ENCODE peak calls at places on chromosomes 1 and 21, in ten cellular contexts. S, O, I, E, P, B, F, N, R and U are unnamed samples.

GRCh38 chr1:235996048-235996785 is 68.7 kb downstream of the NID1 start:
- DNase-seq in S (peak), O (no peak), I (no peak), E (no peak), P (no peak), B (no peak), F (no peak), N (no peak), R (no peak), U (no peak)

GRCh38 chr1:24186993-24187790 is at the start of gene IFNLR1:
- DNase-seq in S (peak), O (peak), I (no peak), E (no peak), P (peak), B (no peak), F (peak), N (peak), R (no peak), U (no peak)

GRCh38 chr1:44723496-44724407 is 7.2 kb downstream of the RNU5D-1 start:
- DNase-seq in S (no peak), O (peak), I (no peak), E (no peak), P (no peak), B (no peak), F (no peak), N (no peak), R (no peak), U (no peak)

GRCh38 chr21:15754640-15755039 is 24.9 kb downstream of the USP25 start:
- DNase-seq in S (no peak), O (no peak), I (no peak), E (no peak), P (no peak), B (no peak), F (no peak), N (no peak), R (no peak), U (no peak)

GRCh38 chr1:109895720-109896504 is 14.7 kb upstream of the CSF1 start:
- DNase-seq in S (no peak), O (peak), I (no peak), E (no peak), P (no peak), B (no peak), F (peak), N (no peak), R (no peak), U (peak)

GRCh38 chr21:30979054-30979453 is 59.2 kb downstream of the KRTAP19-8 start:
- DNase-seq in S (no peak), O (no peak), I (no peak), E (no peak), P (no peak), B (no peak), F (no peak), N (no peak), R (no peak), U (no peak)

GRCh38 chr1:1132042-1132927 is 16.4 kb upstream of the C1orf159 start:
- DNase-seq in S (no peak), O (no peak), I (no peak), E (no peak), P (no peak), B (no peak), F (no peak), N (no peak), R (no peak), U (no peak)

GRCh38 chr1:66824771-66825170 is 23.7 kb upstream of the INSL5 start:
- DNase-seq in S (no peak), O (no peak), I (no peak), E (no peak), P (no peak), B (no peak), F (no peak), N (no peak), R (no peak), U (no peak)

GRCh38 chr1:184753608-184754478 is 815 bp downstream of the EDEM3 start:
- DNase-seq in S (no peak), O (peak), I (no peak), E (no peak), P (no peak), B (no peak), F (peak), N (peak), R (no peak), U (no peak)

GRCh38 chr1:70586046-70586445 is 175.0 kb downstream of the CTH start:
- DNase-seq in S (no peak), O (no peak), I (no peak), E (no peak), P (no peak), B (no peak), F (no peak), N (no peak), R (no peak), U (no peak)

GRCh38 chr1:9869831-9870251 is 40.2 kb downstream of the CTNNBIP1 start:
- DNase-seq in S (no peak), O (no peak), I (no peak), E (no peak), P (no peak), B (no peak), F (no peak), N (no peak), R (no peak), U (no peak)

GRCh38 chr1:228784191-228784590 is 48.9 kb downstream of the RHOU start:
- DNase-seq in S (no peak), O (no peak), I (no peak), E (no peak), P (no peak), B (no peak), F (no peak), N (no peak), R (no peak), U (no peak)

GRCh38 chr1:229344139-229344538 is 1.3 kb upstream of the CCSAP start:
- DNase-seq in S (no peak), O (peak), I (no peak), E (no peak), P (no peak), B (no peak), F (no peak), N (no peak), R (no peak), U (no peak)

GRCh38 chr1:54476231-54477109 is 70.3 kb upstream of the SSBP3 start:
- DNase-seq in S (peak), O (no peak), I (no peak), E (no peak), P (no peak), B (no peak), F (no peak), N (no peak), R (no peak), U (no peak)

GRCh38 chr1:27637052-27637451 is 2.1 kb upstream of the FGR start:
- DNase-seq in S (no peak), O (peak), I (no peak), E (no peak), P (no peak), B (no peak), F (no peak), N (no peak), R (no peak), U (no peak)

GRCh38 chr21:45029298-45029967 is 44.9 kb upstream of the ADARB1 start:
- DNase-seq in S (no peak), O (no peak), I (no peak), E (no peak), P (no peak), B (no peak), F (peak), N (no peak), R (no peak), U (no peak)

GRCh38 chr1:161173711-161174110 is 3.6 kb downstream of the B4GALT3 start:
- DNase-seq in S (no peak), O (no peak), I (no peak), E (no peak), P (no peak), B (no peak), F (peak), N (no peak), R (no peak), U (no peak)

GRCh38 chr1:95117207-95118018 is at the start of gene TLCD4:
- DNase-seq in S (no peak), O (peak), I (peak), E (no peak), P (peak), B (no peak), F (peak), N (peak), R (peak), U (no peak)

GRCh38 chr1:36352141-36352909 is 28.9 kb upstream of the EVA1B start:
- DNase-seq in S (no peak), O (no peak), I (no peak), E (no peak), P (no peak), B (no peak), F (no peak), N (no peak), R (no peak), U (no peak)

GRCh38 chr1:17599301-17600300 is 60.1 kb downstream of the ARHGEF10L start:
- DNase-seq in S (no peak), O (no peak), I (no peak), E (no peak), P (no peak), B (no peak), F (no peak), N (no peak), R (no peak), U (no peak)

GRCh38 chr21:44011774-44012473 is at the start of gene TRAPPC10:
- DNase-seq in S (peak), O (peak), I (peak), E (peak), P (peak), B (peak), F (peak), N (peak), R (peak), U (no peak)

GRCh38 chr1:101293461-101294045 is 56.7 kb downstream of the S1PR1 start:
- DNase-seq in S (no peak), O (peak), I (no peak), E (no peak), P (no peak), B (peak), F (no peak), N (peak), R (no peak), U (no peak)

GRCh38 chr1:45952072-45952471 is 148.7 kb downstream of the MAST2 start:
- DNase-seq in S (no peak), O (no peak), I (no peak), E (no peak), P (no peak), B (no peak), F (no peak), N (no peak), R (no peak), U (no peak)

GRCh38 chr1:66679140-66679539 is 73.1 kb upstream of the DYNLT5 start:
- DNase-seq in S (no peak), O (no peak), I (no peak), E (no peak), P (no peak), B (no peak), F (no peak), N (no peak), R (no peak), U (no peak)

GRCh38 chr1:180949616-180950000 is 36.9 kb downstream of the KIAA1614 start:
- DNase-seq in S (no peak), O (no peak), I (no peak), E (no peak), P (no peak), B (no peak), F (no peak), N (no peak), R (no peak), U (no peak)

GRCh38 chr1:168529533-168529932 is 14.3 kb downstream of the XCL2 start:
- DNase-seq in S (no peak), O (no peak), I (no peak), E (no peak), P (no peak), B (no peak), F (no peak), N (no peak), R (no peak), U (no peak)